ENCODE peak calls at places on chromosome 18, in four cellular contexts. D is ascending aorta, G is tibial artery, T is HCT116. S is an unnamed sample. For H3K9me3, the result is how much of the 10 kb centered on the place peaks cover.

GRCh38 chr18:32754508-32755263 is 18.1 kb downstream of the KLHL14 start:
- DNase-seq in D (no peak), G (no peak), T (no peak), S (no peak)

GRCh38 chr18:26307161-26307773 is 81.0 kb downstream of the TAF4B start:
- DNase-seq in D (no peak), G (no peak), T (peak), S (no peak)

GRCh38 chr18:48996901-48997463 is 46.2 kb upstream of the SMAD7 start:
- DNase-seq in D (no peak), G (no peak), T (peak), S (peak)

GRCh38 chr18:9796933-9797549 is 88.7 kb upstream of the TXNDC2 start:
- DNase-seq in D (no peak), G (peak), T (no peak), S (no peak)

GRCh38 chr18:44325903-44326650 is 354.6 kb upstream of the SETBP1 start:
- DNase-seq in D (no peak), G (peak), T (no peak), S (no peak)

GRCh38 chr18:69102959-69103358 is 297.7 kb upstream of the DOK6 start:
- DNase-seq in D (no peak), G (no peak), T (peak), S (no peak)

GRCh38 chr18:77049938-77050337 is 82.6 kb downstream of the MBP start:
- DNase-seq in D (no peak), G (no peak), T (no peak), S (no peak)

GRCh38 chr18:69804776-69805501 is 142.7 kb downstream of the CD226 start:
- DNase-seq in D (no peak), G (no peak), T (no peak), S (no peak)

GRCh38 chr18:67359868-67360838 is 156.4 kb downstream of the DSEL start:
- DNase-seq in D (peak), G (peak), T (no peak), S (no peak)

GRCh38 chr18:31723639-31723997 is 37.1 kb downstream of the SLC25A52 start:
- DNase-seq in D (no peak), G (no peak), T (no peak), S (no peak)

GRCh38 chr18:49690307-49690706 is 123.0 kb downstream of the ACAA2 start:
- DNase-seq in D (no peak), G (no peak), T (peak), S (no peak)

GRCh38 chr18:31722369-31722957 is 38.1 kb upstream of the B4GALT6 start:
- DNase-seq in D (peak), G (peak), T (peak), S (peak)

GRCh38 chr18:76479351-76480238 is 15.4 kb downstream of the ZNF516 start:
- DNase-seq in D (no peak), G (no peak), T (no peak), S (no peak)

GRCh38 chr18:12421732-12422131 is 14.0 kb downstream of the PRELID3A start:
- DNase-seq in D (no peak), G (no peak), T (no peak), S (no peak)

GRCh38 chr18:8478166-8478967 is 130.9 kb upstream of the RAB12 start:
- DNase-seq in D (no peak), G (no peak), T (peak), S (peak)

GRCh38 chr18:67232991-67233390 is 283.5 kb downstream of the DSEL start:
- DNase-seq in D (no peak), G (no peak), T (no peak), S (no peak)

GRCh38 chr18:47410139-47410538 is 158.7 kb upstream of the SKOR2 start:
- DNase-seq in D (no peak), G (no peak), T (no peak), S (no peak)

GRCh38 chr18:47407736-47408135 is 156.3 kb upstream of the SKOR2 start:
- DNase-seq in D (no peak), G (no peak), T (no peak), S (no peak)

GRCh38 chr18:47413327-47413726 is 161.9 kb upstream of the SKOR2 start:
- DNase-seq in D (no peak), G (no peak), T (no peak), S (no peak)

GRCh38 chr18:47411159-47411558 is 159.7 kb upstream of the SKOR2 start:
- DNase-seq in D (no peak), G (no peak), T (no peak), S (no peak)

DNA sequence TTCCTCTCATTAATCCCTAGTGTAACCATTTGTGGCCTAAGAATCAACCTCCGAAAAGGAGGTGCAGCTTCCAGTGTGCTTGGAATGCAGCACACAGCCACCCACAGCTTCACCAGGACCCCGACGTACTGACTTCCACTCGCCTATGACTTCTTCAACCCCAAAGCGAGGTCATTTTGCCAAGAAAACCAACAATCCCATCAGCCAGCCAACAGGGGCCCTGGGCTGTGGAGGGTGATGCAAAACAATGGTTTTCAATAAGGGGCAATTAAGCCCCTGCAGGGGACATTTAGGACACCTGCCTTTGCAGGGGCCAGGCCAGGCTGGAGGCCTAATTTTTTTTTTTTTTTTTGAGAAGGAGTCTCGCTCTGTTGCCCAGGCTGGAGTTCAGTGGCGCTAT is 158.1 kb upstream of the SKOR2 start:
- DNase-seq in D (no peak), G (no peak), T (no peak), S (no peak)
- H3K9me3 ChIP-seq in D (under half), G (under half), T (under half), S (under half)

GRCh38 chr18:78896111-78896510 is 83.5 kb upstream of the SALL3 start:
- DNase-seq in D (no peak), G (no peak), T (no peak), S (no peak)

GRCh38 chr18:78899241-78899640 is 80.4 kb upstream of the SALL3 start:
- DNase-seq in D (no peak), G (no peak), T (no peak), S (no peak)

GRCh38 chr18:78898635-78899034 is 81.0 kb upstream of the SALL3 start:
- DNase-seq in D (no peak), G (no peak), T (no peak), S (no peak)

GRCh38 chr18:78895207-78896001 is 84.2 kb upstream of the SALL3 start:
- DNase-seq in D (no peak), G (no peak), T (no peak), S (no peak)

DNA sequence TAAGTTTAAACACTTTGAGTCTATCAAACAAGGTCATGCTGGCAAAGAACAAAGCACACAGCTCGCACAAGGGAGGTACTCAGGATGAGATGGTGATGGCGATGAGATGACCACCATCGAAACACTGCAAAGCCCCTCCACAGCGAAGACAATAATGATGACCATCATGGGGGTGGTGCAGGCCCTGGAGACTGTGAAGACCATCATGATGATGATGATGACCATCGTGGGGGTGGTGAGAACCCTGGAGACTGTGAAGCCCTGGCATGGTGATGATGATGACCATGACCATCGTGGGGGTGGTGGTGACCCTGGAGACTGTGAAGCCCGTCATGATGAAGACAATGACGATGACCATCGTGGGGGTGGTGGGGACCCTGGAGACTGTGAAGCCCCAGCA is 81.6 kb upstream of the SALL3 start:
- DNase-seq in D (no peak), G (no peak), T (no peak), S (no peak)
- H3K9me3 ChIP-seq in D (under half), G (under half), T (under half), S (under half)

DNA sequence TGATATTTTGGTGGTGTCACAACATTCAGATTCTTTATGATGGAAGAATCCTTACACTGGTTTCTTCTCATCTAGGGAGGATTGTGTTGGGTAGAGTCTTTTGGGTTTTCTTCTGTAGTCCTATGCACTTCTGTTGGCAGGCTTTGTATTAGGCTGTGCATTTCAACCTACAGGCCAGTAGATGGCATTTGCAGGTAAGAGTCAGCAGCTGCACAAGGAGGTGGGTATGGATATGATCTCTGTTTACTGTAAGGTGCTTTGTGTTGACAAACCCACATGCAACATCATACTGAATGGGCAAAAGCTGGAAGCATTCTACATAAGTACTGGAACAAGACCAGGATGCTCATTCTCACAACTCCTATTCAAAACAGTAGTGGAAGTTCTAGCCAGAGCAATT is 656.8 kb downstream of the METTL4 start:
- DNase-seq in D (no peak), G (no peak), T (peak), S (no peak)
- H3K9me3 ChIP-seq in D (under half), G (under half), T (under half), S (under half)

GRCh38 chr18:79884963-79885728 is 66.3 kb downstream of the SLC66A2 start:
- DNase-seq in D (no peak), G (no peak), T (no peak), S (no peak)

GRCh38 chr18:79887181-79888000 is 64.1 kb downstream of the SLC66A2 start:
- DNase-seq in D (peak), G (no peak), T (no peak), S (no peak)

GRCh38 chr18:79888016-79888415 is 63.4 kb downstream of the SLC66A2 start:
- DNase-seq in D (no peak), G (peak), T (no peak), S (no peak)

GRCh38 chr18:79889569-79889968 is 61.9 kb downstream of the SLC66A2 start:
- DNase-seq in D (peak), G (peak), T (no peak), S (no peak)

GRCh38 chr18:79890638-79891037 is 60.8 kb downstream of the SLC66A2 start:
- DNase-seq in D (no peak), G (no peak), T (no peak), S (no peak)
- H3K9me3 ChIP-seq in D (half or more), G (under half), T (under half), S (under half)

DNA sequence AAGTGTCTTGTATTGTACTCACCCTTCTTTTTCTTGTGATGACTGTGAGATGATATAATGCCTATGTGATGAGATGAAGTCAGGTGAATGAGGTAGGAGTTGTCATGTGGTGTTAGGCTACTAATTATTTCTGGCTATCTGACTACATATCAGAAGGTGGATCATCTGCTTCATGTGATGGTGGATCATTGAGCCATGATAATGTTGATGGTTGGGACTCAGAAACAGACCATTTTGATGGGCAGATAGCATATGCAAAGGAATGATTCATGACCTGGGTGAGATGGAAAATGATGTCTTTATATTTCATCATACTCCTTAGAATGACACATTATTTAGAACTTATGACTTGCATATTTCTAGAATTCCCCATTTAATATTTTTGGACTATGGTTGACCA is 19.5 kb downstream of the ANKRD30B start:
- DNase-seq in D (no peak), G (no peak), T (no peak), S (no peak)
- H3K9me3 ChIP-seq in D (under half), G (under half), T (under half), S (under half)

S was measured in T-helper 17 cell.